ENCODE peak calls at places on chromosomes 2 and 18, in four cellular contexts. One of them, this sample, is unnamed.

GRCh38 chr18:59091204-59091603 is 48.5 kb upstream of the SEC11C start:
- DNase-seq in SK-N-SH: no peak
- DNase-seq in lower leg skin: no peak
- DNase-seq in CD8-positive, alpha-beta T cell: no peak
- DNase-seq in this sample: no peak

GRCh38 chr2:181937473-181937872 is 45.9 kb downstream of the ITPRID2 start:
- DNase-seq in SK-N-SH: no peak
- DNase-seq in lower leg skin: peak
- DNase-seq in CD8-positive, alpha-beta T cell: no peak
- DNase-seq in this sample: peak

GRCh38 chr2:168244318-168244717 is 3.1 kb downstream of the STK39 start:
- DNase-seq in SK-N-SH: no peak
- DNase-seq in lower leg skin: no peak
- DNase-seq in CD8-positive, alpha-beta T cell: peak
- DNase-seq in this sample: no peak

GRCh38 chr2:111898703-111899514 is 502 bp downstream of the MERTK start:
- DNase-seq in SK-N-SH: no peak
- DNase-seq in lower leg skin: no peak
- DNase-seq in CD8-positive, alpha-beta T cell: no peak
- DNase-seq in this sample: no peak

GRCh38 chr2:64405476-64406406 is 48.2 kb upstream of the LGALSL start:
- DNase-seq in SK-N-SH: no peak
- DNase-seq in lower leg skin: peak
- DNase-seq in CD8-positive, alpha-beta T cell: no peak
- DNase-seq in this sample: peak

GRCh38 chr2:65485839-65486238 is 53.4 kb upstream of the SPRED2 start:
- DNase-seq in SK-N-SH: no peak
- DNase-seq in lower leg skin: no peak
- DNase-seq in CD8-positive, alpha-beta T cell: no peak
- DNase-seq in this sample: no peak

GRCh38 chr2:201900362-201900761 is 94.0 kb downstream of the CDK15 start:
- DNase-seq in SK-N-SH: no peak
- DNase-seq in lower leg skin: no peak
- DNase-seq in CD8-positive, alpha-beta T cell: no peak
- DNase-seq in this sample: no peak

GRCh38 chr2:119549236-119549635 is 5.0 kb downstream of the CFAP221 start:
- DNase-seq in SK-N-SH: peak
- DNase-seq in lower leg skin: no peak
- DNase-seq in CD8-positive, alpha-beta T cell: no peak
- DNase-seq in this sample: peak

GRCh38 chr2:31950946-31951562 is 59.8 kb downstream of the MEMO1 start:
- DNase-seq in SK-N-SH: no peak
- DNase-seq in lower leg skin: no peak
- DNase-seq in CD8-positive, alpha-beta T cell: no peak
- DNase-seq in this sample: no peak

DNA sequence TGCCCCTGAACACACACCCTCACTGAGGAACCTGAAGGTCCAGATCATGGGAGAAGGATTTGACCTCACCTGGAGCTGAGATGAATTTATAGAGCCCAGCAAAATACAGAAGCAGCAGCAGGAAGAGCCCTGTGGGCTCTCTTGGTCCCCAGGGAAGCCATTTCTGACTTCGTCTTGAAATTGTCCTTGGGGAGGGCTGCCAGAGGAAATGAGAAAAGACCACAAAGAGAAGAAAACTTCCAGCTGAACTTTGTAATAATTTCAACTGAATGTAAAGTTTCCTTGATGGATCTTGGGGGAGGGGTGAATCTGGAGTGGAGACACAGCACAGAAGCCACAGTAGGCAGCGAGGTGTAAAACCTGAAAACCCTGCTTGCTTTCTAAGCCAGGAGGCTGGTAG is 500.9 kb upstream of the NXPH2 start:
- DNase-seq in SK-N-SH: no peak
- DNase-seq in lower leg skin: no peak
- DNase-seq in CD8-positive, alpha-beta T cell: no peak
- DNase-seq in this sample: no peak
- H3K4me3 ChIP-seq in SK-N-SH: no peak
- H3K4me3 ChIP-seq in lower leg skin: no peak
- H3K4me3 ChIP-seq in CD8-positive, alpha-beta T cell: no peak
- H3K4me3 ChIP-seq in this sample: no peak

DNA sequence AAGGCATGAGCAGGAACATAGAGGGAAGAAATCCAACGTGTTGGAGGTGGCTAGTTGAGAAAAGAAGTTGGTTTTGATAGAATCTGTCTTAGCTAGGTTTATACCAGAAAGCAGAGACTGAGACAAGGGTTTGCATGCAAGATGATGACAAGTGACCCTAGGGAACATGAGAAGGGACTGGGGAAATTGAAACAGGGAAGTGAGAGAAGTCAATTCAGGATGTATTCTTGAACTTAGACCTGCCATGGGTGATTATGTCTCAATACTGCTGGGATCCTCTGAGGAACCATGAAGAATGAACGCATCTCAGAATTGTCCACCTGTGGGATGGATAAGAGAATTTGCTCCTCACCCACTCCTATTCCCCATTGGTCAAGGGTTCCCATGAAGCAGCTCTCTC is 20.5 kb downstream of the IL36A start:
- DNase-seq in SK-N-SH: no peak
- DNase-seq in lower leg skin: no peak
- DNase-seq in CD8-positive, alpha-beta T cell: no peak
- DNase-seq in this sample: no peak
- TF ChIP-seq CTCF in SK-N-SH: no peak
- TF ChIP-seq CTCF in lower leg skin: no peak
- TF ChIP-seq CTCF in CD8-positive, alpha-beta T cell: no peak
- TF ChIP-seq CTCF in this sample: no peak

DNA sequence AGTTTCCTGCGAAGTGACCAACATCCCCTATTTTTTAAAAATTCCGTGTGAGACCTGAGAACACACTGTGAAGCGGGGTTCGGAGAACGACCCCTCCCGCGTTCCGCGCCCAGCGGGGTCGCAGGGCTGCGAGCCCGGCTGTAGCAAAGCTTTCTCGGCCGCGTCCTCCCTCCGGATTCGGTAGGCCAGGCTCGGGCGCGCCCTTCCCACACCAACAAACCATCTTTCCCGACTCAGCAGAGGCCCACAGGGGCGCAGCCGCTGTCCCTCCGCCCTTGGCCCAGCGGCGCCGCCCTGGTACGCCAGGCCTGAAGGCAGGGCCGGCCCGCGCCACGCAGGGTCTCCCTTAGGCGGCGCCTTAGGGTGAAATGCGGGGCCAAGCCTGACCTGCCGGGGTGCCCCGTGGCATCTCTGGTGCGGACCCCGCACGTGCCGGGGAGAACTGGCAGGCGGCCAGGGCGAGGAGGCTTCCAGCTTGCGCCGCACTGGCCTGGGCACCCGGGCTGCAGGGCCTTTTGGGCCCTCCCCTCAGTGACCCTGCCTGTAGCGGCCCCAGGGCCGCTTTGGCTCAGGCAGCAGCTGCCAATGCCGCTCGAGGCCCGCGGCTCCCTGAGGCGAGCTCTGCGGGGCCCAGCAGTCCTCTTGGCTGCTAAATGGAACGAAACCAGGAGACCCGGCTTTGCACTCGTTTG is 8.3 kb downstream of the OTX1 start:
- DNase-seq in SK-N-SH: peak
- DNase-seq in lower leg skin: no peak
- DNase-seq in CD8-positive, alpha-beta T cell: no peak
- DNase-seq in this sample: no peak
- H3K4me3 ChIP-seq in SK-N-SH: peak
- H3K4me3 ChIP-seq in lower leg skin: no peak
- H3K4me3 ChIP-seq in CD8-positive, alpha-beta T cell: peak
- H3K4me3 ChIP-seq in this sample: no peak

GRCh38 chr2:151338115-151338514 is 19.3 kb upstream of the TNFAIP6 start:
- DNase-seq in SK-N-SH: no peak
- DNase-seq in lower leg skin: no peak
- DNase-seq in CD8-positive, alpha-beta T cell: no peak
- DNase-seq in this sample: peak
- TF ChIP-seq CTCF in SK-N-SH: no peak
- TF ChIP-seq CTCF in lower leg skin: no peak
- TF ChIP-seq CTCF in CD8-positive, alpha-beta T cell: no peak
- TF ChIP-seq CTCF in this sample: no peak

DNA sequence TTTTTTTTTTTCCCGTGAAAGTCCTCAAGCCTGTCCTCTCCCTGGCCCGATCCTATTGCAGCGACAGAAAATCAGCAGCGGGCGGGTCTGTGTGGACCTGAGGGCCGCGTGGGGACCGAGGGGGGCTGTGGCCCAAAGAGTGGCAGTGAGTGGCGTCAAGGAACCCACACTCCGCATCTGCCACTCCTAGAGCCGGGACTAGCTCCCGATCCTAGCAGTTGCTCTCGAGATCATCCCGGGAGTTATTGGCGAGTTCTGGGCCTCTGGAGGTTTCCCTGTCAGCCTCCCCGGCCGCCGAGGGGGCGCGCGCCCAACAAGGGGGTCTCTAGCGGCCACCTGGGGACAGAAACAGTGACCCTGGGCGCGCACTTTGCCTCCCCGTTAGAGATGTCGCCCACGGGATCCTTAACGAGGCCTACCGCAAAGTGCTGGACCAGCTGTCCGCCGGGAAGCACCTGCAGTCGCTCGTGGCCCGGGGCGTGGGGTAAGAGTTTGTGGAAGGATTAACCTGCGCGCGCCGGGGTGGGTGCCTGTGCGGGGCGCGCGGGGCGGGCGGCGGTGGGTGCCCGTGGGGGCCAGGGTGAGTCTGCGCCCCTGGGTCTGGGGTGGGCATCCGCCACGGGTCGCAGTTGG is 3.3 kb downstream of the ADCYAP1 start:
- DNase-seq in SK-N-SH: peak
- DNase-seq in lower leg skin: no peak
- DNase-seq in CD8-positive, alpha-beta T cell: no peak
- DNase-seq in this sample: no peak
- H3K4me3 ChIP-seq in SK-N-SH: no peak
- H3K4me3 ChIP-seq in lower leg skin: peak
- H3K4me3 ChIP-seq in CD8-positive, alpha-beta T cell: peak
- H3K4me3 ChIP-seq in this sample: no peak

DNA sequence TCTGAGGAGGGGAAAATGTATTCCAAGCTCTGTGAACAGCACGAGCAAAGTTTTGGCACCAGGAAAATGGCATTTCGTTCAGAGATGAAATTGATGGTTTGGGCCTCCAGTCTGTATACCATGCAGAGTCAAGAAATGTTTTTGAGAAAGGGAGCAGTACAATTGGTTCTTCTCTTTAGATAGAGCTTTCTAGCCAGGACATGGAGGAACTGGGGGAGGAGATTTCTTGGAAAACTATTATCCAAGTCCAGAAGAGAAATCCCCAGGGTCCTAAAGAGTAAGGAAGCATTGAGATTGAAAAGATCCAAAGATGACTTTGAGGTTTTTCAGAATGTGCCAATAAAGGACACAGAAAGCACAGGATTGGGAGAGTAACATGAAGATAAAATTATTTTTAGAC is 432.4 kb downstream of the TNS1 start:
- DNase-seq in SK-N-SH: no peak
- DNase-seq in lower leg skin: no peak
- DNase-seq in CD8-positive, alpha-beta T cell: no peak
- DNase-seq in this sample: no peak
- TF ChIP-seq CTCF in SK-N-SH: no peak
- TF ChIP-seq CTCF in lower leg skin: no peak
- TF ChIP-seq CTCF in CD8-positive, alpha-beta T cell: no peak
- TF ChIP-seq CTCF in this sample: no peak

DNA sequence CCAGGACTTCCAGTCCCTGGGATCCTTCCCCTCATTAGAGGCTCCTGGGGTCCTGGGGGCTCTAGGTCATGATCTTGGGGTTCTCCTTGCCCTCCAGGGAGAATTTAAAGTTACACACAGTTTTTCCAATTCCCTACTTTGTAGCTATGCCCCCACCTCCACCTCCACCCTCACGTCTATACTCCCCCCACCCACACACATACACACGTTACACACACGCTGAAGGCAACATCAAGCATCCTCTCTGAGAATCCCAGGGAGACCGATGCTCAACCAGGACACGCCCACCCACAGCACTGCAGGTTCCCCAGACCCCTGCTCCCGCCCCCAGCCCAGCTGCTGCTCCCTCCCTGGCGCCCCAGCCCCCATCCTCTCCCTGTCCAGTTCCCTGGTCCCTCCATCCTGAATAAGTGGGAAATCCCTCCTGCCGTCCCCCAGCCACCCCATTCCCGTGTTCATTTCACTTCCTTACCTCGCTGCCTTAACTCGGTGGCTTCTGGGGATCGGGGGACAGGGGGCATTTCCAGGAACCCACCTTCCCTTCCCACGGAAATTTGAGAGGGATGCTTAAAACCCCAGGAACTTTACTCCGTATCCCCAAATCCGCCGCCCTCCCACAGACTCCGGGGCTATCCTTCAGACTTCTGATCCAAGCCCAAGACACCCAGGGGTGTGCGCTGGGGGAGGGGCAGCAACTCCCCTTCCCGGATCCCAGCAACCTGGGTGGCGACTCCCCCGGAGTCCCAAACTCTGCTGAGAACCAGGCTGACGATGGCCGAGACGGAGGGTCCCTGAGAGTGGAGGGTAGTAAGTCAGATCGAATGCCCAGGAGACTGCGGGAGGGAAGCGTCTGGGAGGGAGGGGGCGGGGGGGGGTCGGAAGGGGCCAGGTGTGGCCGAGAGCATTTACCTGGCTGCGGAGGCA is 6.7 kb upstream of the TNS1 start:
- DNase-seq in SK-N-SH: peak
- DNase-seq in lower leg skin: no peak
- DNase-seq in CD8-positive, alpha-beta T cell: no peak
- DNase-seq in this sample: no peak
- H3K4me3 ChIP-seq in SK-N-SH: peak
- H3K4me3 ChIP-seq in lower leg skin: peak
- H3K4me3 ChIP-seq in CD8-positive, alpha-beta T cell: no peak
- H3K4me3 ChIP-seq in this sample: peak

GRCh38 chr18:10015941-10016819 is 102.4 kb downstream of the VAPA start:
- DNase-seq in SK-N-SH: peak
- DNase-seq in lower leg skin: no peak
- DNase-seq in CD8-positive, alpha-beta T cell: no peak
- DNase-seq in this sample: peak
- TF ChIP-seq CTCF in SK-N-SH: peak
- TF ChIP-seq CTCF in lower leg skin: no peak
- TF ChIP-seq CTCF in CD8-positive, alpha-beta T cell: no peak
- TF ChIP-seq CTCF in this sample: peak

DNA sequence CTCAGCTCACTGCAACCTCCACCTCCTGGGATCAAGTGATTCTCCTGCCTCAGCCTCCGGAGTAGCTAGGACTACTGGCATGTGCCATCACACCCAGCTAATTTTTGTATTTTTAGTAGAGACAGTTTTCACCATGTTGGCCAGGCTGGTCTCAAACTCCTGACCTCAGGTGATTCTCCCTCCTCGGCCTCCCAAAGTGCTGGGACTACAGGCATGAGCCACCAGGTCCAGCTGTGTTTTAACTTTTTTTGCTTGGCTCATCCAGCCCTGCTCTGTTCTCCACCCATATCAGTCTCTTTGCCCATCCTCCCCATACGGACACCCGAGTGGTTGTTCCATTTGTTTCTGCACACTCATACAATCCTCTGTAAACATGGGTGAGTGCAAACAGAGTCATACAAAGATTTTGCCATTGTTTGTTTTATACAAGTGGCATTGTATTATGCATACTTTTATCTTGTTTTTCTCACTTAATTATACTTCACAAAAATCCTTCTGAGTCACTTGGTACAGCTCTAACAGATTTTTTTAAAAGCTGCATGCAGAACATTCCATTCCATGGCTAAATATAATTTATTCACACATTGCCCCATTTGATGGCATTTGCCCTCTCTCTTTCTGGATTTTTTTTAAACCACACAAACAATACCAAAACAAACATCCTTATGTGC is 5.3 kb downstream of the APOB start:
- DNase-seq in SK-N-SH: no peak
- DNase-seq in lower leg skin: no peak
- DNase-seq in CD8-positive, alpha-beta T cell: no peak
- DNase-seq in this sample: peak
- H3K4me3 ChIP-seq in SK-N-SH: no peak
- H3K4me3 ChIP-seq in lower leg skin: no peak
- H3K4me3 ChIP-seq in CD8-positive, alpha-beta T cell: no peak
- H3K4me3 ChIP-seq in this sample: no peak